ENCODE peak calls at places on chromosomes 16 and 17, in nine cellular contexts. One of them, this sample, is unnamed.

GRCh38 chr17:8186787-8187516 is 3.0 kb downstream of the BORCS6 start:
- DNase-seq in Peyer's patch: peak
- DNase-seq in hepatic stellate cell: peak
- DNase-seq in Kasumi-1: peak
- DNase-seq in stimulated activated effector memory CD8-positive, alpha-beta T cell treated with anti-CD3 and anti-CD28 coated beads, Interleukin-12 subunit alpha, Interleukin-12 subunit beta, amount 100 ng/mL, for 72 hours: peak
- DNase-seq in occipital lobe: peak
- DNase-seq in dermis microvascular lymphatic vessel endothelial cell: peak
- DNase-seq in GM04504: peak
- DNase-seq in cardiac fibroblast: peak
- DNase-seq in this sample: no peak

GRCh38 chr17:9290226-9290613 is 268.9 kb downstream of the NTN1 start:
- DNase-seq in Peyer's patch: no peak
- DNase-seq in hepatic stellate cell: no peak
- DNase-seq in Kasumi-1: no peak
- DNase-seq in stimulated activated effector memory CD8-positive, alpha-beta T cell treated with anti-CD3 and anti-CD28 coated beads, Interleukin-12 subunit alpha, Interleukin-12 subunit beta, amount 100 ng/mL, for 72 hours: no peak
- DNase-seq in occipital lobe: no peak
- DNase-seq in dermis microvascular lymphatic vessel endothelial cell: no peak
- DNase-seq in GM04504: no peak
- DNase-seq in cardiac fibroblast: no peak
- DNase-seq in this sample: no peak

GRCh38 chr17:29835438-29836351 is 94.3 kb downstream of the SSH2 start:
- DNase-seq in Peyer's patch: no peak
- DNase-seq in hepatic stellate cell: peak
- DNase-seq in Kasumi-1: no peak
- DNase-seq in stimulated activated effector memory CD8-positive, alpha-beta T cell treated with anti-CD3 and anti-CD28 coated beads, Interleukin-12 subunit alpha, Interleukin-12 subunit beta, amount 100 ng/mL, for 72 hours: no peak
- DNase-seq in occipital lobe: no peak
- DNase-seq in dermis microvascular lymphatic vessel endothelial cell: no peak
- DNase-seq in GM04504: no peak
- DNase-seq in cardiac fibroblast: peak
- DNase-seq in this sample: no peak

GRCh38 chr16:66081967-66082366 is 284.5 kb upstream of the CDH5 start:
- DNase-seq in Peyer's patch: no peak
- DNase-seq in hepatic stellate cell: no peak
- DNase-seq in Kasumi-1: no peak
- DNase-seq in stimulated activated effector memory CD8-positive, alpha-beta T cell treated with anti-CD3 and anti-CD28 coated beads, Interleukin-12 subunit alpha, Interleukin-12 subunit beta, amount 100 ng/mL, for 72 hours: no peak
- DNase-seq in occipital lobe: no peak
- DNase-seq in dermis microvascular lymphatic vessel endothelial cell: no peak
- DNase-seq in GM04504: no peak
- DNase-seq in cardiac fibroblast: peak
- DNase-seq in this sample: no peak

GRCh38 chr16:62954144-62955032 is 918.1 kb upstream of the CDH8 start:
- DNase-seq in Peyer's patch: no peak
- DNase-seq in hepatic stellate cell: no peak
- DNase-seq in Kasumi-1: no peak
- DNase-seq in stimulated activated effector memory CD8-positive, alpha-beta T cell treated with anti-CD3 and anti-CD28 coated beads, Interleukin-12 subunit alpha, Interleukin-12 subunit beta, amount 100 ng/mL, for 72 hours: no peak
- DNase-seq in occipital lobe: no peak
- DNase-seq in dermis microvascular lymphatic vessel endothelial cell: no peak
- DNase-seq in GM04504: no peak
- DNase-seq in cardiac fibroblast: no peak
- DNase-seq in this sample: no peak

GRCh38 chr16:56357291-56357764 is 68.0 kb downstream of the AMFR start:
- DNase-seq in Peyer's patch: peak
- DNase-seq in hepatic stellate cell: peak
- DNase-seq in Kasumi-1: no peak
- DNase-seq in stimulated activated effector memory CD8-positive, alpha-beta T cell treated with anti-CD3 and anti-CD28 coated beads, Interleukin-12 subunit alpha, Interleukin-12 subunit beta, amount 100 ng/mL, for 72 hours: no peak
- DNase-seq in occipital lobe: no peak
- DNase-seq in dermis microvascular lymphatic vessel endothelial cell: peak
- DNase-seq in GM04504: peak
- DNase-seq in cardiac fibroblast: peak
- DNase-seq in this sample: no peak

GRCh38 chr16:58518083-58518979 is 3.0 kb downstream of the SETD6 start:
- DNase-seq in Peyer's patch: no peak
- DNase-seq in hepatic stellate cell: no peak
- DNase-seq in Kasumi-1: no peak
- DNase-seq in stimulated activated effector memory CD8-positive, alpha-beta T cell treated with anti-CD3 and anti-CD28 coated beads, Interleukin-12 subunit alpha, Interleukin-12 subunit beta, amount 100 ng/mL, for 72 hours: no peak
- DNase-seq in occipital lobe: no peak
- DNase-seq in dermis microvascular lymphatic vessel endothelial cell: no peak
- DNase-seq in GM04504: no peak
- DNase-seq in cardiac fibroblast: no peak
- DNase-seq in this sample: no peak

GRCh38 chr16:8183186-8184099 is 406.9 kb downstream of the TMEM114 start:
- DNase-seq in Peyer's patch: no peak
- DNase-seq in hepatic stellate cell: no peak
- DNase-seq in Kasumi-1: no peak
- DNase-seq in stimulated activated effector memory CD8-positive, alpha-beta T cell treated with anti-CD3 and anti-CD28 coated beads, Interleukin-12 subunit alpha, Interleukin-12 subunit beta, amount 100 ng/mL, for 72 hours: no peak
- DNase-seq in occipital lobe: no peak
- DNase-seq in dermis microvascular lymphatic vessel endothelial cell: no peak
- DNase-seq in GM04504: no peak
- DNase-seq in cardiac fibroblast: no peak
- DNase-seq in this sample: no peak

GRCh38 chr16:49499018-49499785 is 125.6 kb downstream of the C16orf78 start:
- DNase-seq in Peyer's patch: peak
- DNase-seq in hepatic stellate cell: no peak
- DNase-seq in Kasumi-1: no peak
- DNase-seq in stimulated activated effector memory CD8-positive, alpha-beta T cell treated with anti-CD3 and anti-CD28 coated beads, Interleukin-12 subunit alpha, Interleukin-12 subunit beta, amount 100 ng/mL, for 72 hours: no peak
- DNase-seq in occipital lobe: no peak
- DNase-seq in dermis microvascular lymphatic vessel endothelial cell: no peak
- DNase-seq in GM04504: no peak
- DNase-seq in cardiac fibroblast: no peak
- DNase-seq in this sample: no peak

GRCh38 chr17:42221886-42222745 is 27.8 kb upstream of the GHDC start:
- DNase-seq in Peyer's patch: peak
- DNase-seq in hepatic stellate cell: peak
- DNase-seq in Kasumi-1: peak
- DNase-seq in stimulated activated effector memory CD8-positive, alpha-beta T cell treated with anti-CD3 and anti-CD28 coated beads, Interleukin-12 subunit alpha, Interleukin-12 subunit beta, amount 100 ng/mL, for 72 hours: peak
- DNase-seq in occipital lobe: no peak
- DNase-seq in dermis microvascular lymphatic vessel endothelial cell: peak
- DNase-seq in GM04504: peak
- DNase-seq in cardiac fibroblast: peak
- DNase-seq in this sample: peak

GRCh38 chr16:29808219-29808900 is 2.0 kb downstream of the MAZ start:
- DNase-seq in Peyer's patch: no peak
- DNase-seq in hepatic stellate cell: no peak
- DNase-seq in Kasumi-1: no peak
- DNase-seq in stimulated activated effector memory CD8-positive, alpha-beta T cell treated with anti-CD3 and anti-CD28 coated beads, Interleukin-12 subunit alpha, Interleukin-12 subunit beta, amount 100 ng/mL, for 72 hours: peak
- DNase-seq in occipital lobe: no peak
- DNase-seq in dermis microvascular lymphatic vessel endothelial cell: no peak
- DNase-seq in GM04504: no peak
- DNase-seq in cardiac fibroblast: no peak
- DNase-seq in this sample: no peak

GRCh38 chr16:68005786-68006286 is 6.6 kb upstream of the DPEP2 start:
- DNase-seq in Peyer's patch: peak
- DNase-seq in hepatic stellate cell: no peak
- DNase-seq in Kasumi-1: peak
- DNase-seq in stimulated activated effector memory CD8-positive, alpha-beta T cell treated with anti-CD3 and anti-CD28 coated beads, Interleukin-12 subunit alpha, Interleukin-12 subunit beta, amount 100 ng/mL, for 72 hours: no peak
- DNase-seq in occipital lobe: no peak
- DNase-seq in dermis microvascular lymphatic vessel endothelial cell: peak
- DNase-seq in GM04504: no peak
- DNase-seq in cardiac fibroblast: no peak
- DNase-seq in this sample: no peak

GRCh38 chr16:22198547-22199293 is 7.4 kb upstream of the EEF2K start:
- DNase-seq in Peyer's patch: no peak
- DNase-seq in hepatic stellate cell: no peak
- DNase-seq in Kasumi-1: no peak
- DNase-seq in stimulated activated effector memory CD8-positive, alpha-beta T cell treated with anti-CD3 and anti-CD28 coated beads, Interleukin-12 subunit alpha, Interleukin-12 subunit beta, amount 100 ng/mL, for 72 hours: no peak
- DNase-seq in occipital lobe: no peak
- DNase-seq in dermis microvascular lymphatic vessel endothelial cell: no peak
- DNase-seq in GM04504: no peak
- DNase-seq in cardiac fibroblast: peak
- DNase-seq in this sample: no peak

GRCh38 chr17:61455754-61456681 is 3.8 kb downstream of the TBX4 start:
- DNase-seq in Peyer's patch: peak
- DNase-seq in hepatic stellate cell: no peak
- DNase-seq in Kasumi-1: no peak
- DNase-seq in stimulated activated effector memory CD8-positive, alpha-beta T cell treated with anti-CD3 and anti-CD28 coated beads, Interleukin-12 subunit alpha, Interleukin-12 subunit beta, amount 100 ng/mL, for 72 hours: no peak
- DNase-seq in occipital lobe: no peak
- DNase-seq in dermis microvascular lymphatic vessel endothelial cell: no peak
- DNase-seq in GM04504: no peak
- DNase-seq in cardiac fibroblast: no peak
- DNase-seq in this sample: no peak

GRCh38 chr17:40099627-40100418 is 566 bp downstream of the NR1D1 start:
- DNase-seq in Peyer's patch: no peak
- DNase-seq in hepatic stellate cell: no peak
- DNase-seq in Kasumi-1: peak
- DNase-seq in stimulated activated effector memory CD8-positive, alpha-beta T cell treated with anti-CD3 and anti-CD28 coated beads, Interleukin-12 subunit alpha, Interleukin-12 subunit beta, amount 100 ng/mL, for 72 hours: no peak
- DNase-seq in occipital lobe: no peak
- DNase-seq in dermis microvascular lymphatic vessel endothelial cell: no peak
- DNase-seq in GM04504: no peak
- DNase-seq in cardiac fibroblast: no peak
- DNase-seq in this sample: no peak

GRCh38 chr16:50400967-50401348 is 32.2 kb upstream of the BRD7 start:
- DNase-seq in Peyer's patch: no peak
- DNase-seq in hepatic stellate cell: no peak
- DNase-seq in Kasumi-1: no peak
- DNase-seq in stimulated activated effector memory CD8-positive, alpha-beta T cell treated with anti-CD3 and anti-CD28 coated beads, Interleukin-12 subunit alpha, Interleukin-12 subunit beta, amount 100 ng/mL, for 72 hours: peak
- DNase-seq in occipital lobe: no peak
- DNase-seq in dermis microvascular lymphatic vessel endothelial cell: no peak
- DNase-seq in GM04504: no peak
- DNase-seq in cardiac fibroblast: no peak
- DNase-seq in this sample: no peak

GRCh38 chr17:59372138-59372751 is 40.8 kb downstream of the YPEL2 start:
- DNase-seq in Peyer's patch: peak
- DNase-seq in hepatic stellate cell: peak
- DNase-seq in Kasumi-1: peak
- DNase-seq in stimulated activated effector memory CD8-positive, alpha-beta T cell treated with anti-CD3 and anti-CD28 coated beads, Interleukin-12 subunit alpha, Interleukin-12 subunit beta, amount 100 ng/mL, for 72 hours: no peak
- DNase-seq in occipital lobe: no peak
- DNase-seq in dermis microvascular lymphatic vessel endothelial cell: peak
- DNase-seq in GM04504: peak
- DNase-seq in cardiac fibroblast: peak
- DNase-seq in this sample: no peak

GRCh38 chr17:50326831-50327364 is 19.0 kb upstream of the XYLT2 start:
- DNase-seq in Peyer's patch: no peak
- DNase-seq in hepatic stellate cell: no peak
- DNase-seq in Kasumi-1: no peak
- DNase-seq in stimulated activated effector memory CD8-positive, alpha-beta T cell treated with anti-CD3 and anti-CD28 coated beads, Interleukin-12 subunit alpha, Interleukin-12 subunit beta, amount 100 ng/mL, for 72 hours: no peak
- DNase-seq in occipital lobe: no peak
- DNase-seq in dermis microvascular lymphatic vessel endothelial cell: no peak
- DNase-seq in GM04504: no peak
- DNase-seq in cardiac fibroblast: no peak
- DNase-seq in this sample: no peak

GRCh38 chr17:29180051-29180787 is at the start of gene MYO18A:
- DNase-seq in Peyer's patch: peak
- DNase-seq in hepatic stellate cell: peak
- DNase-seq in Kasumi-1: peak
- DNase-seq in stimulated activated effector memory CD8-positive, alpha-beta T cell treated with anti-CD3 and anti-CD28 coated beads, Interleukin-12 subunit alpha, Interleukin-12 subunit beta, amount 100 ng/mL, for 72 hours: peak
- DNase-seq in occipital lobe: peak
- DNase-seq in dermis microvascular lymphatic vessel endothelial cell: peak
- DNase-seq in GM04504: no peak
- DNase-seq in cardiac fibroblast: peak
- DNase-seq in this sample: peak

GRCh38 chr17:15651001-15651582 is 31.6 kb upstream of the FBXW10B start:
- DNase-seq in Peyer's patch: peak
- DNase-seq in hepatic stellate cell: no peak
- DNase-seq in Kasumi-1: no peak
- DNase-seq in stimulated activated effector memory CD8-positive, alpha-beta T cell treated with anti-CD3 and anti-CD28 coated beads, Interleukin-12 subunit alpha, Interleukin-12 subunit beta, amount 100 ng/mL, for 72 hours: no peak
- DNase-seq in occipital lobe: no peak
- DNase-seq in dermis microvascular lymphatic vessel endothelial cell: no peak
- DNase-seq in GM04504: no peak
- DNase-seq in cardiac fibroblast: no peak
- DNase-seq in this sample: no peak

GRCh38 chr17:41835800-41836549 is at the start of gene NT5C3B:
- DNase-seq in Peyer's patch: peak
- DNase-seq in hepatic stellate cell: peak
- DNase-seq in Kasumi-1: peak
- DNase-seq in stimulated activated effector memory CD8-positive, alpha-beta T cell treated with anti-CD3 and anti-CD28 coated beads, Interleukin-12 subunit alpha, Interleukin-12 subunit beta, amount 100 ng/mL, for 72 hours: peak
- DNase-seq in occipital lobe: peak
- DNase-seq in dermis microvascular lymphatic vessel endothelial cell: no peak
- DNase-seq in GM04504: no peak
- DNase-seq in cardiac fibroblast: no peak
- DNase-seq in this sample: peak

GRCh38 chr17:19787733-19788357 is 39.7 kb upstream of the ALDH3A1 start:
- DNase-seq in Peyer's patch: no peak
- DNase-seq in hepatic stellate cell: no peak
- DNase-seq in Kasumi-1: no peak
- DNase-seq in stimulated activated effector memory CD8-positive, alpha-beta T cell treated with anti-CD3 and anti-CD28 coated beads, Interleukin-12 subunit alpha, Interleukin-12 subunit beta, amount 100 ng/mL, for 72 hours: no peak
- DNase-seq in occipital lobe: no peak
- DNase-seq in dermis microvascular lymphatic vessel endothelial cell: no peak
- DNase-seq in GM04504: no peak
- DNase-seq in cardiac fibroblast: no peak
- DNase-seq in this sample: no peak

GRCh38 chr16:77297996-77298637 is 98.9 kb downstream of the SYCE1L start:
- DNase-seq in Peyer's patch: no peak
- DNase-seq in hepatic stellate cell: no peak
- DNase-seq in Kasumi-1: no peak
- DNase-seq in stimulated activated effector memory CD8-positive, alpha-beta T cell treated with anti-CD3 and anti-CD28 coated beads, Interleukin-12 subunit alpha, Interleukin-12 subunit beta, amount 100 ng/mL, for 72 hours: no peak
- DNase-seq in occipital lobe: no peak
- DNase-seq in dermis microvascular lymphatic vessel endothelial cell: no peak
- DNase-seq in GM04504: no peak
- DNase-seq in cardiac fibroblast: peak
- DNase-seq in this sample: no peak

GRCh38 chr16:27690604-27691003 is 140.7 kb downstream of the KATNIP start:
- DNase-seq in Peyer's patch: peak
- DNase-seq in hepatic stellate cell: no peak
- DNase-seq in Kasumi-1: peak
- DNase-seq in stimulated activated effector memory CD8-positive, alpha-beta T cell treated with anti-CD3 and anti-CD28 coated beads, Interleukin-12 subunit alpha, Interleukin-12 subunit beta, amount 100 ng/mL, for 72 hours: peak
- DNase-seq in occipital lobe: peak
- DNase-seq in dermis microvascular lymphatic vessel endothelial cell: peak
- DNase-seq in GM04504: no peak
- DNase-seq in cardiac fibroblast: peak
- DNase-seq in this sample: no peak